ENCODE peak calls at places on chromosomes 7 and 10, in six cellular contexts. G is IMR-90, J is mesendoderm, C is H9, V is H1, O is mesenchymal stem cell. D is an unnamed sample.

GRCh38 chr7:186516-187113 is 5.8 kb upstream of the FAM20C start:
- DNase-seq in G (no peak), J (no peak), C (no peak), V (no peak), O (no peak), D (no peak)

GRCh38 chr7:17682586-17682985 is 257.7 kb downstream of the SNX13 start:
- DNase-seq in G (no peak), J (no peak), C (no peak), V (no peak), O (no peak), D (no peak)

GRCh38 chr10:15703167-15703880 is 16.4 kb downstream of the ITGA8 start:
- DNase-seq in G (no peak), J (peak), C (no peak), V (no peak), O (peak), D (no peak)

GRCh38 chr10:676178-676577 is 13.3 kb downstream of the DIP2C start:
- DNase-seq in G (no peak), J (no peak), C (no peak), V (no peak), O (no peak), D (no peak)

GRCh38 chr7:120931243-120931642 is 19.3 kb upstream of the ING3 start:
- DNase-seq in G (peak), J (no peak), C (no peak), V (no peak), O (no peak), D (no peak)

GRCh38 chr7:106959753-106960152 is 84.8 kb upstream of the PRKAR2B start:
- DNase-seq in G (no peak), J (peak), C (peak), V (no peak), O (no peak), D (no peak)

GRCh38 chr7:98520356-98520932 is 96.6 kb upstream of the NPTX2 start:
- DNase-seq in G (no peak), J (no peak), C (no peak), V (no peak), O (no peak), D (no peak)

GRCh38 chr7:31476073-31476745 is 37.7 kb upstream of the ITPRID1 start:
- DNase-seq in G (no peak), J (peak), C (no peak), V (no peak), O (no peak), D (no peak)

GRCh38 chr10:78441704-78442103 is 408.0 kb downstream of the RPS24 start:
- DNase-seq in G (no peak), J (no peak), C (peak), V (no peak), O (no peak), D (no peak)

GRCh38 chr10:1737222-1738061 is at the start of gene ADARB2:
- DNase-seq in G (no peak), J (peak), C (peak), V (peak), O (peak), D (peak)

GRCh38 chr7:27181176-27181520 is 3.9 kb downstream of the HOXA11 start:
- DNase-seq in G (no peak), J (no peak), C (no peak), V (no peak), O (no peak), D (no peak)

GRCh38 chr7:106916689-106917088 is 51.6 kb downstream of the PIK3CG start:
- DNase-seq in G (peak), J (no peak), C (no peak), V (no peak), O (no peak), D (no peak)

GRCh38 chr10:11164806-11165590 is 147.3 kb downstream of the CELF2 start:
- DNase-seq in G (peak), J (peak), C (peak), V (no peak), O (peak), D (peak)

GRCh38 chr7:27109533-27110162 is 7.2 kb upstream of the HOXA2 start:
- DNase-seq in G (peak), J (no peak), C (no peak), V (no peak), O (no peak), D (no peak)

GRCh38 chr10:103740683-103741082 is 114.7 kb downstream of the SH3PXD2A start:
- DNase-seq in G (no peak), J (no peak), C (no peak), V (no peak), O (no peak), D (no peak)

GRCh38 chr10:100993986-100994708 is 5.5 kb upstream of the LZTS2 start:
- DNase-seq in G (peak), J (peak), C (no peak), V (no peak), O (peak), D (no peak)

GRCh38 chr10:119947325-119947724 is 54.8 kb downstream of the SEC23IP start:
- DNase-seq in G (peak), J (no peak), C (no peak), V (no peak), O (no peak), D (no peak)

GRCh38 chr7:44058759-44059218 is 6.6 kb downstream of the PGAM2 start:
- DNase-seq in G (no peak), J (no peak), C (no peak), V (no peak), O (no peak), D (no peak)

GRCh38 chr7:150898475-150899011 is 46.2 kb downstream of the AOC1 start:
- DNase-seq in G (peak), J (peak), C (peak), V (peak), O (peak), D (peak)

GRCh38 chr10:68172324-68172723 is 59.6 kb downstream of the ATOH7 start:
- DNase-seq in G (no peak), J (no peak), C (no peak), V (no peak), O (no peak), D (no peak)

GRCh38 chr7:149529136-149529718 is 31.6 kb upstream of the ZNF746 start:
- DNase-seq in G (peak), J (peak), C (no peak), V (no peak), O (no peak), D (no peak)

GRCh38 chr10:26249681-26250080 is 33.1 kb downstream of the GAD2 start:
- DNase-seq in G (no peak), J (no peak), C (no peak), V (no peak), O (no peak), D (no peak)

GRCh38 chr10:122373108-122373507 is 1.4 kb upstream of the PLEKHA1 start:
- DNase-seq in G (no peak), J (no peak), C (no peak), V (no peak), O (no peak), D (no peak)

GRCh38 chr7:40746841-40747556 is 612.2 kb downstream of the SUGCT start:
- DNase-seq in G (peak), J (no peak), C (no peak), V (no peak), O (no peak), D (no peak)

GRCh38 chr10:104766341-104766740 is 125.3 kb downstream of the SORCS3 start:
- DNase-seq in G (no peak), J (no peak), C (no peak), V (no peak), O (no peak), D (no peak)

GRCh38 chr7:72476608-72477305 is 64.6 kb upstream of the CALN1 start:
- DNase-seq in G (no peak), J (no peak), C (no peak), V (no peak), O (no peak), D (no peak)

GRCh38 chr7:30804078-30804661 is 33.0 kb downstream of the MINDY4 start:
- DNase-seq in G (peak), J (no peak), C (no peak), V (no peak), O (peak), D (no peak)

GRCh38 chr10:116201011-116201410 is 72.0 kb downstream of the GFRA1 start:
- DNase-seq in G (peak), J (no peak), C (no peak), V (no peak), O (peak), D (no peak)

GRCh38 chr7:18861514-18861913 is 255.9 kb downstream of the TWIST1 start:
- DNase-seq in G (peak), J (no peak), C (no peak), V (no peak), O (peak), D (no peak)

GRCh38 chr10:46560952-46561351 is 4.5 kb upstream of the GPRIN2 start:
- DNase-seq in G (no peak), J (no peak), C (no peak), V (no peak), O (no peak), D (no peak)

GRCh38 chr10:124550305-124551034 is 88.8 kb downstream of the LHPP start:
- DNase-seq in G (no peak), J (no peak), C (no peak), V (no peak), O (no peak), D (no peak)

GRCh38 chr7:68700414-68700813 is 897.9 kb upstream of the AUTS2 start:
- DNase-seq in G (peak), J (no peak), C (no peak), V (no peak), O (no peak), D (no peak)

GRCh38 chr10:22713853-22714523 is 390 bp downstream of the PIP4K2A start:
- DNase-seq in G (peak), J (peak), C (peak), V (no peak), O (peak), D (peak)

GRCh38 chr7:80244206-80244956 is 109.8 kb downstream of the GNAI1 start:
- DNase-seq in G (peak), J (no peak), C (no peak), V (no peak), O (peak), D (no peak)

GRCh38 chr10:27747096-27747451 is 1.5 kb upstream of the MKX start:
- DNase-seq in G (peak), J (peak), C (peak), V (no peak), O (peak), D (no peak)

GRCh38 chr7:66050990-66051424 is 24.6 kb upstream of the ASL start:
- DNase-seq in G (peak), J (peak), C (no peak), V (no peak), O (peak), D (no peak)

DNA sequence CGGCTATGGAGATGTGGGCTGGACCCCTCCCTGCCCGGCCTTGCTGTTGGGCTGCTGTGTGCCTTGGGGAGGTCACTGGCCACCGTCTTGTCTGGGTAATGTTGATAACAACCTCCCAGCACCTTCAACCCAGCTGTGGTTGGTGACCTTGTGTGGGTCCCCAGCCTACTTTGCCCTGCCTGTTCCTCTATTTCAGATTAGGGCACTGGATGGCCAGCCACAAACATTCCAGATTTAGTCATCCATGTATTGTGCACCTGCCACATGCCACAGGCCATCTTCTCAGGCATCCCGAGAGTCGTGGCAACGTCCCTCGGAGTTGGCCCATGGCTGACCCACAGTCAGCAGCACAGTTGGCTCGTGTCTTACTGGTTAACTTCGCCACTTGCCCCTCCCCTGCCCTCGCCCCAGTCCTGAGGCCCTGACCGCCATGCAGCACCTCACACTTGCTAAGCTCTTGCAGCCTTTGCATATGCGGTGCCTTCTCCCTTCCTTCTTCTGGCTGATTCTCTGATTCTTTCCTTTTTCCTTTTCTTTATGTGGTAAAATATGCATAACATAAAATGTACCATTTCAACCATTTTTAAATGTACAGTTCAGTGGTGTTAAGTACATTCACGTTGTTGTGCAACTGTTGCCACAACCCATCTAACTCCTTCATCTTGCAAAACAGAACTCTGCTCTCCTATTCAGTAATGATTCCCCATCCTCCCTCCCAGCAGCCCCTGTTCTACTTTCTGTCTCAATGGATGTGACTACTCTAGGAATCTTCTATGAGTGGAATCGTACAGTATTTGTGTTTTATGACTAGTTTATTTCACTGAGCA is 60.6 kb downstream of the PRF1 start:
- DNase-seq in G (no peak), J (no peak), C (no peak), V (no peak), O (no peak), D (no peak)
- H2BK15ac ChIP-seq in G (no peak), J (no peak), C (no peak), V (no peak), O (no peak), D (no peak)

DNA sequence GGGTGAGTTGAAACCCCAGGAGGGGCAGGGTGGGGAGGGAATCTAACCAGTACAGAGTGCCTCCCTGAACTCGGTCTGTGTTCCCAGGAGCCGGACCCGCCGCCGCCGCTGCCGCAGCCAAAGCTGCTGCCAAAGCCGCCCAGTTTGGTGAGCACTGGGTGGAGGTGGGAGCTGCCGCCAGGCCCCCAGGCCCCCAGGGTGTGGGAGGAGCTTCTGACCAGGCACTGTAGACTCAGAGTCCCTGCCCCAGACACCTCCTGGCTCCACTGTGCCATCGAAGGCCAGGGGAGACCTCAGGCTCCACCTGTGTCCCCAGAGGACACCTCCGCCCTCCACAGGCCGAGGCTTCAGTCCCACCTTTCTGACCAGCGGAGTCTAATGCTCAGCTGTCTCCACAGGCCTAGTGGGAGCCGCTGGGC is 20.4 kb upstream of the LIMK1 start:
- DNase-seq in G (no peak), J (no peak), C (peak), V (no peak), O (no peak), D (no peak)
- H2BK15ac ChIP-seq in G (no peak), J (no peak), C (no peak), V (no peak), O (no peak), D (peak)

GRCh38 chr10:74957199-74958084 is 131.0 kb downstream of the KAT6B start:
- DNase-seq in G (no peak), J (no peak), C (no peak), V (no peak), O (no peak), D (no peak)
- H2BK15ac ChIP-seq in G (no peak), J (no peak), C (no peak), V (no peak), O (no peak), D (no peak)

GRCh38 chr10:130914377-130914776 is 397.1 kb downstream of the TCERG1L start:
- DNase-seq in G (no peak), J (no peak), C (no peak), V (no peak), O (no peak), D (no peak)
- H2BK15ac ChIP-seq in G (no peak), J (no peak), C (no peak), V (no peak), O (no peak), D (no peak)

GRCh38 chr10:8768341-8768740 is 713.9 kb downstream of the GATA3 start:
- DNase-seq in G (no peak), J (no peak), C (no peak), V (no peak), O (no peak), D (no peak)
- H2BK15ac ChIP-seq in G (no peak), J (no peak), C (no peak), V (no peak), O (no peak), D (no peak)

GRCh38 chr10:14625210-14625621 is 149.5 kb downstream of the FAM107B start:
- DNase-seq in G (no peak), J (no peak), C (no peak), V (no peak), O (peak), D (no peak)
- H2BK15ac ChIP-seq in G (no peak), J (no peak), C (no peak), V (no peak), O (no peak), D (no peak)

GRCh38 chr7:128868624-128869137 is 6.0 kb downstream of the ATP6V1F start:
- DNase-seq in G (no peak), J (no peak), C (no peak), V (no peak), O (no peak), D (no peak)
- H2BK15ac ChIP-seq in G (no peak), J (no peak), C (no peak), V (no peak), O (no peak), D (peak)